ENCODE peak calls at places on chromosomes 3 and 15, in six cellular contexts. F is aorta, A is neuronal stem cell, K is tibial nerve, M is left ventricle myocardium inferior, O is heart left ventricle. N is an unnamed sample.
A peak's percentile ranks its signal among the peaks of the same experiment; 100 is the strongest.

GRCh38 chr3:49161808-49162530 is 4.2 kb downstream of the CCDC71 start:
- DNase-seq in F (no peak), A (no peak), K (no peak), M (no peak), O (no peak), N (no peak)

GRCh38 chr3:15601399-15602145 is at the start of the genes BTD and HACL1:
- DNase-seq in F (peak; percentile 98), A (peak; percentile 100), K (peak; percentile 96), M (peak; percentile 96), O (peak; percentile 96), N (peak; percentile 97)

GRCh38 chr3:54121404-54122045 is 827 bp upstream of the CACNA2D3 start:
- DNase-seq in F (no peak), A (no peak), K (no peak), M (no peak), O (no peak), N (no peak)

GRCh38 chr15:100914876-100915275 is 4.3 kb upstream of the LRRK1 start:
- DNase-seq in F (no peak), A (no peak), K (no peak), M (no peak), O (no peak), N (no peak)

GRCh38 chr3:110900583-110900982 is 171.0 kb upstream of the NECTIN3 start:
- DNase-seq in F (no peak), A (no peak), K (no peak), M (no peak), O (no peak), N (no peak)

GRCh38 chr15:95536638-95537037 is 793.9 kb upstream of the NR2F2 start:
- DNase-seq in F (no peak), A (no peak), K (no peak), M (no peak), O (no peak), N (no peak)

GRCh38 chr3:12598890-12599289 is 42.0 kb downstream of the MKRN2 start:
- DNase-seq in F (no peak), A (no peak), K (no peak), M (no peak), O (no peak), N (no peak)

GRCh38 chr3:10519236-10519635 is 13.8 kb upstream of the ATP2B2 start:
- DNase-seq in F (no peak), A (no peak), K (no peak), M (no peak), O (peak; percentile 2), N (peak; percentile 64)

GRCh38 chr15:51970981-51971352 is 611 bp downstream of the LEO1 start:
- DNase-seq in F (no peak), A (no peak), K (no peak), M (no peak), O (no peak), N (no peak)

GRCh38 chr15:74857082-74857655 is 14.2 kb upstream of the ULK3 start:
- DNase-seq in F (no peak), A (no peak), K (no peak), M (no peak), O (no peak), N (no peak)

GRCh38 chr15:43052860-43053259 is 53.0 kb downstream of the UBR1 start:
- DNase-seq in F (no peak), A (no peak), K (no peak), M (no peak), O (no peak), N (no peak)

GRCh38 chr3:190385835-190386688 is 1.9 kb upstream of the CLDN16 start:
- DNase-seq in F (no peak), A (no peak), K (peak; percentile 24), M (no peak), O (no peak), N (peak; percentile 87)

GRCh38 chr15:62979252-62979651 is 63.3 kb upstream of the TPM1 start:
- DNase-seq in F (no peak), A (no peak), K (no peak), M (no peak), O (no peak), N (no peak)

GRCh38 chr15:60799885-60800728 is 321.2 kb upstream of the ICE2 start:
- DNase-seq in F (no peak), A (no peak), K (no peak), M (no peak), O (no peak), N (peak; percentile 64)

GRCh38 chr15:79130535-79131130 is 40.1 kb upstream of the RASGRF1 start:
- DNase-seq in F (no peak), A (no peak), K (no peak), M (no peak), O (no peak), N (no peak)

GRCh38 chr3:189941679-189942078 is 179.0 kb downstream of the P3H2 start:
- DNase-seq in F (no peak), A (no peak), K (no peak), M (no peak), O (no peak), N (peak; percentile 56)

GRCh38 chr15:39661776-39662175 is 80.9 kb downstream of the THBS1 start:
- DNase-seq in F (no peak), A (no peak), K (no peak), M (no peak), O (no peak), N (no peak)

GRCh38 chr15:60982249-60982932 is 246.7 kb downstream of the RORA start:
- DNase-seq in F (no peak), A (no peak), K (no peak), M (no peak), O (no peak), N (no peak)

GRCh38 chr15:81987628-81988027 is 58.2 kb downstream of the MEX3B start:
- DNase-seq in F (no peak), A (no peak), K (no peak), M (no peak), O (no peak), N (no peak)

GRCh38 chr15:63372018-63372705 is 9.5 kb downstream of the CA12 start:
- DNase-seq in F (peak; percentile 88), A (no peak), K (peak; percentile 39), M (no peak), O (no peak), N (peak; percentile 98)

GRCh38 chr15:70435369-70435768 is 328.0 kb downstream of the UACA start:
- DNase-seq in F (no peak), A (no peak), K (no peak), M (no peak), O (no peak), N (no peak)

GRCh38 chr3:34260266-34260990 is 462.0 kb downstream of the PDCD6IP start:
- DNase-seq in F (peak; percentile 60), A (peak; percentile 41), K (peak; percentile 74), M (peak; percentile 29), O (peak; percentile 43), N (peak; percentile 7)

GRCh38 chr3:46080124-46080991 is 53.1 kb upstream of the XCR1 start:
- DNase-seq in F (no peak), A (no peak), K (no peak), M (no peak), O (no peak), N (no peak)

GRCh38 chr15:38187646-38188313 is 64.9 kb upstream of the SPRED1 start:
- DNase-seq in F (no peak), A (no peak), K (no peak), M (no peak), O (no peak), N (no peak)

GRCh38 chr3:98732239-98733054 is 30.7 kb upstream of the ST3GAL6 start:
- DNase-seq in F (peak; percentile 65), A (peak; percentile 56), K (peak; percentile 53), M (peak; percentile 61), O (peak; percentile 72), N (peak; percentile 56)

DNA sequence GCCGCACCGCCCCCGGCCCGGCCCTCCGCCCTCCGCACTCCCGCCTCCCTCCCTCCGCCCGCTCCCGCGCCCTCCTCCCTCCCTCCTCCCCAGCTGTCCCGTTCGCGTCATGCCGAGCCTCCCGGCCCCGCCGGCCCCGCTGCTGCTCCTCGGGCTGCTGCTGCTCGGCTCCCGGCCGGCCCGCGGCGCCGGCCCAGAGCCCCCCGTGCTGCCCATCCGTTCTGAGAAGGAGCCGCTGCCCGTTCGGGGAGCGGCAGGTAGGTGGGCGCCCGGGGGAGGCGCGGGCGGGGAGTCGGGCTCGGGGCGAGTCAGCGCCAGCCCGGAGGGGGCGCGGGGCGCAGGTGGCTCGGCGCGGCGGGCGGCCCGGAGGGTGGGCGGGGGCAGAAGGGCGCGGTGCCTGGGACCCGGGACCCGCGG is 364 bp downstream of the CHRD start:
- DNase-seq in F (peak; percentile 84), A (no peak), K (peak; percentile 41), M (peak; percentile 72), O (peak; percentile 78), N (peak; percentile 69)
- H3K27me3 ChIP-seq in F (no peaks in the 10 kb centered on the region), A (peaks cover 8% of the 10 kb centered on the region), K (peaks cover 17% of the 10 kb centered on the region), M (peaks cover 85% of the 10 kb centered on the region), O (peaks cover 60% of the 10 kb centered on the region), N (peaks cover 15% of the 10 kb centered on the region)

GRCh38 chr3:187020376-187020775 is 90.0 kb downstream of the ST6GAL1 start:
- DNase-seq in F (no peak), A (no peak), K (no peak), M (no peak), O (no peak), N (no peak)

GRCh38 chr3:187021748-187022402 is 91.5 kb downstream of the ST6GAL1 start:
- DNase-seq in F (no peak), A (no peak), K (no peak), M (no peak), O (no peak), N (no peak)

GRCh38 chr3:187025254-187025655 is 94.9 kb downstream of the ST6GAL1 start:
- DNase-seq in F (no peak), A (no peak), K (no peak), M (no peak), O (no peak), N (no peak)

GRCh38 chr3:187024561-187025226 is 94.4 kb downstream of the ST6GAL1 start:
- DNase-seq in F (no peak), A (no peak), K (no peak), M (no peak), O (no peak), N (no peak)

GRCh38 chr3:187022403-187023029 is 92.2 kb downstream of the ST6GAL1 start:
- DNase-seq in F (no peak), A (no peak), K (no peak), M (no peak), O (no peak), N (no peak)
- H3K4me3 ChIP-seq in F (no peak overlapping the region), A (no peak overlapping the region), K (peak overlapping the region; percentile 16), M (no peak overlapping the region), O (no peak overlapping the region), N (no peak overlapping the region)

DNA sequence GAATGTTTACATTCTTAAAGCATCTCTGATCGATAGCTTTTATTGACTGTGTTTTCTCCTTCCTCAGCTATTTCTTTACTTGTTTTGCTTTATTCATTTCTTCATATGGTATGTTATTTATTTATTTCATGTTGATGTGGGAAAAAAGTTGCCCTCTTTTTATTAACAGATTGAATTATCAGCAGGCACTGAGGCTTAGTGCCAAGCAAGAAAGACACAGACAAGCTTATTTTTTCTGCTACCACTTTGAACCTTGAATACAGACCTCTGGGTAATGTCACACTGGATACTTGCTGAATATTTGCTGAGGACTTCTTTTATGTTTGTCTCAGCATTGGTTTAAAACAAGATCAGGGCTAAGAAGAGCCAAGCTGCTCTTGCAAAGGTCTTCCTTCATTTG is 162.0 kb upstream of the CNTN6 start:
- DNase-seq in F (no peak), A (no peak), K (no peak), M (no peak), O (no peak), N (no peak)
- H3K9me3 ChIP-seq in F (no peaks in the 10 kb centered on the region), A (no peaks in the 10 kb centered on the region), K (no peaks in the 10 kb centered on the region), M (no peaks in the 10 kb centered on the region), O (no peaks in the 10 kb centered on the region), N (no peaks in the 10 kb centered on the region)

DNA sequence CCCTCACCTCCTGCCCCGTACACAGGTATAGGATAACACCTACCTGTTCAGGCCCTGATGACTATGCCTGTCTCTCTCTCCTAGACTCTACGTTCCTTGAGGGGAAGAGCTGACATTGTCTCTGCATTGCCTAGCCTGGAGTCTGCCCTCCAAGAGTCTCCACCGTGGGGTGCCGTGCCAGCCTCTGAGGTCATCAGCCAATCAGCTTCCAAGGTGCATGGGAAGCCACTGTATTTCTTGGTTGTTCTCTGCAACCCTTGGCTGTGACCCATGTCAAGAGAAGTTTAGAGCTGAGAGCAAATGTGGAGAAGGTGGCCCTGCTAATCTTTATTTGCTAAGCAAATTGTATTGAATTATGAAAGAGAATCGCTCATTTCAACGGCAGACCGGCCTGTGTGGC is 182.4 kb downstream of the MEGF11 start:
- DNase-seq in F (no peak), A (no peak), K (no peak), M (no peak), O (no peak), N (peak; percentile 17)
- H3K27me3 ChIP-seq in F (no peaks in the 10 kb centered on the region), A (no peaks in the 10 kb centered on the region), K (peaks cover 6% of the 10 kb centered on the region), M (peaks cover 4% of the 10 kb centered on the region), O (no peaks in the 10 kb centered on the region), N (no peaks in the 10 kb centered on the region)